ENCODE peak calls at places on chromosomes 16 and 17, in eight cellular contexts. One of them, this sample, is unnamed.

GRCh38 chr17:78924481-78925151 is 571 bp downstream of the TIMP2 start:
- DNase-seq in ELF-1: peak
- DNase-seq in mucosa of gallbladder: no peak
- DNase-seq in activated CD4-positive, alpha-beta T cell treated with anti-CD3 and anti-CD28 coated beads for 36 hours: peak
- DNase-seq in smooth muscle cell of the brain vasculature: no peak
- DNase-seq in NCI-H1417 treated with DMSO at 0.1 percent for 48 hours: no peak
- DNase-seq in posterior vena cava: peak
- DNase-seq in kidney: peak
- DNase-seq in this sample: no peak

GRCh38 chr17:45019177-45019711 is 32.2 kb downstream of the DCAKD start:
- DNase-seq in ELF-1: no peak
- DNase-seq in smooth muscle cell of the brain vasculature: no peak
- DNase-seq in mucosa of gallbladder: peak
- DNase-seq in activated CD4-positive, alpha-beta T cell treated with anti-CD3 and anti-CD28 coated beads for 36 hours: peak
- DNase-seq in posterior vena cava: peak
- DNase-seq in kidney: no peak
- DNase-seq in NCI-H1417 treated with DMSO at 0.1 percent for 48 hours: no peak
- DNase-seq in this sample: no peak

GRCh38 chr17:39194985-39195524 is 2.4 kb downstream of the CACNB1 start:
- DNase-seq in kidney: no peak
- DNase-seq in mucosa of gallbladder: no peak
- DNase-seq in smooth muscle cell of the brain vasculature: no peak
- DNase-seq in activated CD4-positive, alpha-beta T cell treated with anti-CD3 and anti-CD28 coated beads for 36 hours: no peak
- DNase-seq in posterior vena cava: no peak
- DNase-seq in NCI-H1417 treated with DMSO at 0.1 percent for 48 hours: no peak
- DNase-seq in ELF-1: peak
- DNase-seq in this sample: no peak

GRCh38 chr17:45294506-45294905 is 22.3 kb downstream of the MAP3K14 start:
- DNase-seq in activated CD4-positive, alpha-beta T cell treated with anti-CD3 and anti-CD28 coated beads for 36 hours: no peak
- DNase-seq in posterior vena cava: no peak
- DNase-seq in kidney: peak
- DNase-seq in NCI-H1417 treated with DMSO at 0.1 percent for 48 hours: no peak
- DNase-seq in smooth muscle cell of the brain vasculature: no peak
- DNase-seq in mucosa of gallbladder: peak
- DNase-seq in ELF-1: no peak
- DNase-seq in this sample: no peak

GRCh38 chr16:3065069-3065741 is at the start of gene IL32:
- DNase-seq in smooth muscle cell of the brain vasculature: no peak
- DNase-seq in mucosa of gallbladder: peak
- DNase-seq in posterior vena cava: no peak
- DNase-seq in activated CD4-positive, alpha-beta T cell treated with anti-CD3 and anti-CD28 coated beads for 36 hours: peak
- DNase-seq in ELF-1: peak
- DNase-seq in NCI-H1417 treated with DMSO at 0.1 percent for 48 hours: no peak
- DNase-seq in kidney: peak
- DNase-seq in this sample: no peak

GRCh38 chr17:49748791-49749190 is 15.1 kb downstream of the FAM117A start:
- DNase-seq in smooth muscle cell of the brain vasculature: no peak
- DNase-seq in ELF-1: no peak
- DNase-seq in posterior vena cava: no peak
- DNase-seq in kidney: no peak
- DNase-seq in NCI-H1417 treated with DMSO at 0.1 percent for 48 hours: no peak
- DNase-seq in mucosa of gallbladder: no peak
- DNase-seq in activated CD4-positive, alpha-beta T cell treated with anti-CD3 and anti-CD28 coated beads for 36 hours: peak
- DNase-seq in this sample: no peak

GRCh38 chr17:15945493-15946209 is 721 bp downstream of the ADORA2B start:
- DNase-seq in activated CD4-positive, alpha-beta T cell treated with anti-CD3 and anti-CD28 coated beads for 36 hours: peak
- DNase-seq in posterior vena cava: peak
- DNase-seq in smooth muscle cell of the brain vasculature: no peak
- DNase-seq in ELF-1: peak
- DNase-seq in NCI-H1417 treated with DMSO at 0.1 percent for 48 hours: no peak
- DNase-seq in mucosa of gallbladder: no peak
- DNase-seq in kidney: peak
- DNase-seq in this sample: no peak

GRCh38 chr17:46995841-46996571 is 17.0 kb upstream of the RPRML start:
- DNase-seq in posterior vena cava: no peak
- DNase-seq in kidney: peak
- DNase-seq in activated CD4-positive, alpha-beta T cell treated with anti-CD3 and anti-CD28 coated beads for 36 hours: no peak
- DNase-seq in smooth muscle cell of the brain vasculature: no peak
- DNase-seq in mucosa of gallbladder: no peak
- DNase-seq in NCI-H1417 treated with DMSO at 0.1 percent for 48 hours: no peak
- DNase-seq in ELF-1: no peak
- DNase-seq in this sample: no peak

GRCh38 chr17:81509048-81509686 is 3.4 kb downstream of the ACTG1 start:
- DNase-seq in ELF-1: peak
- DNase-seq in kidney: no peak
- DNase-seq in smooth muscle cell of the brain vasculature: no peak
- DNase-seq in mucosa of gallbladder: no peak
- DNase-seq in NCI-H1417 treated with DMSO at 0.1 percent for 48 hours: no peak
- DNase-seq in posterior vena cava: no peak
- DNase-seq in activated CD4-positive, alpha-beta T cell treated with anti-CD3 and anti-CD28 coated beads for 36 hours: peak
- DNase-seq in this sample: no peak

GRCh38 chr17:73934696-73935095 is 268.8 kb upstream of the RPL38 start:
- DNase-seq in mucosa of gallbladder: no peak
- DNase-seq in kidney: no peak
- DNase-seq in activated CD4-positive, alpha-beta T cell treated with anti-CD3 and anti-CD28 coated beads for 36 hours: no peak
- DNase-seq in NCI-H1417 treated with DMSO at 0.1 percent for 48 hours: no peak
- DNase-seq in posterior vena cava: no peak
- DNase-seq in smooth muscle cell of the brain vasculature: no peak
- DNase-seq in ELF-1: no peak
- DNase-seq in this sample: no peak

GRCh38 chr17:35161281-35161761 is 13.7 kb downstream of the UNC45B start:
- DNase-seq in activated CD4-positive, alpha-beta T cell treated with anti-CD3 and anti-CD28 coated beads for 36 hours: no peak
- DNase-seq in ELF-1: no peak
- DNase-seq in kidney: no peak
- DNase-seq in mucosa of gallbladder: no peak
- DNase-seq in NCI-H1417 treated with DMSO at 0.1 percent for 48 hours: no peak
- DNase-seq in posterior vena cava: peak
- DNase-seq in smooth muscle cell of the brain vasculature: no peak
- DNase-seq in this sample: no peak

GRCh38 chr17:73715714-73716113 is 71.5 kb upstream of the SDK2 start:
- DNase-seq in posterior vena cava: no peak
- DNase-seq in smooth muscle cell of the brain vasculature: no peak
- DNase-seq in ELF-1: no peak
- DNase-seq in kidney: no peak
- DNase-seq in mucosa of gallbladder: no peak
- DNase-seq in activated CD4-positive, alpha-beta T cell treated with anti-CD3 and anti-CD28 coated beads for 36 hours: no peak
- DNase-seq in NCI-H1417 treated with DMSO at 0.1 percent for 48 hours: no peak
- DNase-seq in this sample: no peak

GRCh38 chr17:45235071-45236001 is 13.7 kb downstream of the FMNL1 start:
- DNase-seq in smooth muscle cell of the brain vasculature: peak
- DNase-seq in mucosa of gallbladder: peak
- DNase-seq in kidney: no peak
- DNase-seq in ELF-1: peak
- DNase-seq in NCI-H1417 treated with DMSO at 0.1 percent for 48 hours: no peak
- DNase-seq in activated CD4-positive, alpha-beta T cell treated with anti-CD3 and anti-CD28 coated beads for 36 hours: peak
- DNase-seq in posterior vena cava: peak
- DNase-seq in this sample: no peak

GRCh38 chr17:28367641-28368305 is 2.3 kb downstream of the VTN start:
- DNase-seq in mucosa of gallbladder: no peak
- DNase-seq in smooth muscle cell of the brain vasculature: no peak
- DNase-seq in activated CD4-positive, alpha-beta T cell treated with anti-CD3 and anti-CD28 coated beads for 36 hours: no peak
- DNase-seq in NCI-H1417 treated with DMSO at 0.1 percent for 48 hours: no peak
- DNase-seq in ELF-1: no peak
- DNase-seq in kidney: peak
- DNase-seq in posterior vena cava: peak
- DNase-seq in this sample: peak

GRCh38 chr17:2092253-2092652 is 37.4 kb downstream of the HIC1 start:
- DNase-seq in activated CD4-positive, alpha-beta T cell treated with anti-CD3 and anti-CD28 coated beads for 36 hours: no peak
- DNase-seq in posterior vena cava: no peak
- DNase-seq in NCI-H1417 treated with DMSO at 0.1 percent for 48 hours: no peak
- DNase-seq in smooth muscle cell of the brain vasculature: no peak
- DNase-seq in kidney: no peak
- DNase-seq in ELF-1: no peak
- DNase-seq in mucosa of gallbladder: no peak
- DNase-seq in this sample: no peak

GRCh38 chr17:17018021-17018441 is 24.2 kb upstream of the MPRIP start:
- DNase-seq in kidney: peak
- DNase-seq in posterior vena cava: peak
- DNase-seq in smooth muscle cell of the brain vasculature: no peak
- DNase-seq in mucosa of gallbladder: no peak
- DNase-seq in ELF-1: no peak
- DNase-seq in activated CD4-positive, alpha-beta T cell treated with anti-CD3 and anti-CD28 coated beads for 36 hours: no peak
- DNase-seq in NCI-H1417 treated with DMSO at 0.1 percent for 48 hours: no peak
- DNase-seq in this sample: no peak

GRCh38 chr17:27268394-27269085 is 25.4 kb upstream of the WSB1 start:
- DNase-seq in mucosa of gallbladder: no peak
- DNase-seq in smooth muscle cell of the brain vasculature: no peak
- DNase-seq in kidney: no peak
- DNase-seq in ELF-1: no peak
- DNase-seq in activated CD4-positive, alpha-beta T cell treated with anti-CD3 and anti-CD28 coated beads for 36 hours: no peak
- DNase-seq in posterior vena cava: no peak
- DNase-seq in NCI-H1417 treated with DMSO at 0.1 percent for 48 hours: no peak
- DNase-seq in this sample: no peak

GRCh38 chr16:57634171-57634570 is 5.7 kb downstream of the ADGRG1 start:
- DNase-seq in NCI-H1417 treated with DMSO at 0.1 percent for 48 hours: no peak
- DNase-seq in ELF-1: no peak
- DNase-seq in kidney: no peak
- DNase-seq in activated CD4-positive, alpha-beta T cell treated with anti-CD3 and anti-CD28 coated beads for 36 hours: no peak
- DNase-seq in mucosa of gallbladder: no peak
- DNase-seq in posterior vena cava: no peak
- DNase-seq in smooth muscle cell of the brain vasculature: no peak
- DNase-seq in this sample: no peak

GRCh38 chr16:89917773-89918452 is 749 bp upstream of the MC1R start:
- DNase-seq in mucosa of gallbladder: peak
- DNase-seq in posterior vena cava: peak
- DNase-seq in NCI-H1417 treated with DMSO at 0.1 percent for 48 hours: peak
- DNase-seq in smooth muscle cell of the brain vasculature: no peak
- DNase-seq in activated CD4-positive, alpha-beta T cell treated with anti-CD3 and anti-CD28 coated beads for 36 hours: peak
- DNase-seq in ELF-1: peak
- DNase-seq in kidney: peak
- DNase-seq in this sample: no peak

GRCh38 chr16:89360760-89361435 is 129.5 kb downstream of the ANKRD11 start:
- DNase-seq in kidney: peak
- DNase-seq in smooth muscle cell of the brain vasculature: no peak
- DNase-seq in NCI-H1417 treated with DMSO at 0.1 percent for 48 hours: no peak
- DNase-seq in ELF-1: no peak
- DNase-seq in posterior vena cava: peak
- DNase-seq in mucosa of gallbladder: no peak
- DNase-seq in activated CD4-positive, alpha-beta T cell treated with anti-CD3 and anti-CD28 coated beads for 36 hours: peak
- DNase-seq in this sample: no peak

GRCh38 chr17:7179317-7180254 is at the start of gene ASGR1:
- DNase-seq in posterior vena cava: peak
- DNase-seq in kidney: no peak
- DNase-seq in mucosa of gallbladder: no peak
- DNase-seq in smooth muscle cell of the brain vasculature: no peak
- DNase-seq in ELF-1: no peak
- DNase-seq in NCI-H1417 treated with DMSO at 0.1 percent for 48 hours: no peak
- DNase-seq in activated CD4-positive, alpha-beta T cell treated with anti-CD3 and anti-CD28 coated beads for 36 hours: no peak
- DNase-seq in this sample: peak

GRCh38 chr16:47196457-47196856 is 52.7 kb upstream of the NETO2 start:
- DNase-seq in NCI-H1417 treated with DMSO at 0.1 percent for 48 hours: no peak
- DNase-seq in ELF-1: no peak
- DNase-seq in posterior vena cava: no peak
- DNase-seq in activated CD4-positive, alpha-beta T cell treated with anti-CD3 and anti-CD28 coated beads for 36 hours: no peak
- DNase-seq in kidney: no peak
- DNase-seq in smooth muscle cell of the brain vasculature: no peak
- DNase-seq in mucosa of gallbladder: no peak
- DNase-seq in this sample: no peak

GRCh38 chr16:11354733-11355574 is 9.7 kb downstream of the RMI2 start:
- DNase-seq in posterior vena cava: no peak
- DNase-seq in kidney: no peak
- DNase-seq in activated CD4-positive, alpha-beta T cell treated with anti-CD3 and anti-CD28 coated beads for 36 hours: peak
- DNase-seq in NCI-H1417 treated with DMSO at 0.1 percent for 48 hours: no peak
- DNase-seq in ELF-1: no peak
- DNase-seq in mucosa of gallbladder: no peak
- DNase-seq in smooth muscle cell of the brain vasculature: no peak
- DNase-seq in this sample: no peak

GRCh38 chr16:88618182-88618955 is 20.0 kb upstream of the IL17C start:
- DNase-seq in mucosa of gallbladder: no peak
- DNase-seq in smooth muscle cell of the brain vasculature: no peak
- DNase-seq in kidney: no peak
- DNase-seq in ELF-1: no peak
- DNase-seq in NCI-H1417 treated with DMSO at 0.1 percent for 48 hours: no peak
- DNase-seq in posterior vena cava: no peak
- DNase-seq in activated CD4-positive, alpha-beta T cell treated with anti-CD3 and anti-CD28 coated beads for 36 hours: no peak
- DNase-seq in this sample: no peak

GRCh38 chr17:39281806-39282205 is 56.1 kb upstream of the STAC2 start:
- DNase-seq in mucosa of gallbladder: no peak
- DNase-seq in ELF-1: no peak
- DNase-seq in posterior vena cava: no peak
- DNase-seq in smooth muscle cell of the brain vasculature: no peak
- DNase-seq in activated CD4-positive, alpha-beta T cell treated with anti-CD3 and anti-CD28 coated beads for 36 hours: no peak
- DNase-seq in NCI-H1417 treated with DMSO at 0.1 percent for 48 hours: no peak
- DNase-seq in kidney: no peak
- DNase-seq in this sample: no peak

GRCh38 chr17:48915459-48916282 is 7.5 kb downstream of the UBE2Z start:
- DNase-seq in NCI-H1417 treated with DMSO at 0.1 percent for 48 hours: no peak
- DNase-seq in mucosa of gallbladder: no peak
- DNase-seq in ELF-1: peak
- DNase-seq in kidney: no peak
- DNase-seq in smooth muscle cell of the brain vasculature: peak
- DNase-seq in posterior vena cava: peak
- DNase-seq in activated CD4-positive, alpha-beta T cell treated with anti-CD3 and anti-CD28 coated beads for 36 hours: peak
- DNase-seq in this sample: no peak

GRCh38 chr17:57528084-57528451 is 217.0 kb downstream of the CCDC182 start:
- DNase-seq in posterior vena cava: no peak
- DNase-seq in activated CD4-positive, alpha-beta T cell treated with anti-CD3 and anti-CD28 coated beads for 36 hours: no peak
- DNase-seq in mucosa of gallbladder: no peak
- DNase-seq in kidney: no peak
- DNase-seq in NCI-H1417 treated with DMSO at 0.1 percent for 48 hours: peak
- DNase-seq in ELF-1: no peak
- DNase-seq in smooth muscle cell of the brain vasculature: no peak
- DNase-seq in this sample: no peak

GRCh38 chr16:83843657-83844056 is 35.9 kb downstream of the HSBP1 start:
- DNase-seq in smooth muscle cell of the brain vasculature: no peak
- DNase-seq in mucosa of gallbladder: no peak
- DNase-seq in posterior vena cava: no peak
- DNase-seq in NCI-H1417 treated with DMSO at 0.1 percent for 48 hours: no peak
- DNase-seq in kidney: no peak
- DNase-seq in activated CD4-positive, alpha-beta T cell treated with anti-CD3 and anti-CD28 coated beads for 36 hours: no peak
- DNase-seq in ELF-1: no peak
- DNase-seq in this sample: no peak

GRCh38 chr17:50841949-50842354 is 6.6 kb downstream of the WFIKKN2 start:
- DNase-seq in ELF-1: peak
- DNase-seq in activated CD4-positive, alpha-beta T cell treated with anti-CD3 and anti-CD28 coated beads for 36 hours: peak
- DNase-seq in posterior vena cava: peak
- DNase-seq in kidney: no peak
- DNase-seq in smooth muscle cell of the brain vasculature: no peak
- DNase-seq in NCI-H1417 treated with DMSO at 0.1 percent for 48 hours: no peak
- DNase-seq in mucosa of gallbladder: peak
- DNase-seq in this sample: peak

GRCh38 chr17:40290629-40291296 is 3.1 kb downstream of the CDC6 start:
- DNase-seq in posterior vena cava: no peak
- DNase-seq in kidney: no peak
- DNase-seq in activated CD4-positive, alpha-beta T cell treated with anti-CD3 and anti-CD28 coated beads for 36 hours: peak
- DNase-seq in ELF-1: no peak
- DNase-seq in smooth muscle cell of the brain vasculature: no peak
- DNase-seq in NCI-H1417 treated with DMSO at 0.1 percent for 48 hours: no peak
- DNase-seq in mucosa of gallbladder: peak
- DNase-seq in this sample: no peak

This sample was measured in chondrocyte.